ENCODE peak calls at places on chromosome 21, in nine cellular contexts. D is C1 segment of cervical spinal cord, Z is GM03348, X is A549, S is GM23338, W is MM.1S, H is HepG2, O is uterus, E is lower lobe of right lung. V is an unnamed sample.

GRCh38 chr21:45488839-45489479 is 53.3 kb downstream of the SLC19A1 start:
- DNase-seq in D (no peak), S (peak; percentile 66), H (no peak), Z (no peak), O (no peak), W (no peak), E (no peak), X (no peak), V (no peak)

GRCh38 chr21:25871566-25871965 is 136.8 kb downstream of the GABPA start:
- DNase-seq in D (no peak), O (no peak), S (peak; percentile 55), X (no peak), Z (no peak), H (no peak), E (no peak), W (no peak), V (no peak)

GRCh38 chr21:24367936-24368335 is 1239.3 kb downstream of the MRPL39 start:
- DNase-seq in X (no peak), H (no peak), D (no peak), O (no peak), S (no peak), Z (no peak), E (no peak), W (no peak), V (no peak)

GRCh38 chr21:22890656-22891055 is 1892.4 kb downstream of the NCAM2 start:
- DNase-seq in W (no peak), D (no peak), Z (no peak), X (no peak), S (no peak), E (no peak), H (no peak), O (no peak), V (no peak)

GRCh38 chr21:41751621-41752020 is 15.2 kb downstream of the RIPK4 start:
- DNase-seq in W (no peak), D (no peak), O (no peak), Z (no peak), E (peak; percentile 81), X (no peak), H (no peak), S (no peak), V (peak; percentile 64)

GRCh38 chr21:28587748-28588147 is 404.9 kb downstream of the LTN1 start:
- DNase-seq in H (no peak), X (no peak), Z (peak; percentile 42), S (no peak), E (no peak), D (no peak), W (no peak), O (no peak), V (no peak)

GRCh38 chr21:35394049-35394448 is 344.9 kb upstream of the RUNX1 start:
- DNase-seq in Z (no peak), X (no peak), S (no peak), W (no peak), D (no peak), H (no peak), O (no peak), E (no peak), V (no peak)

GRCh38 chr21:34813266-34813886 is 144.6 kb downstream of the CLIC6 start:
- DNase-seq in H (no peak), E (no peak), S (no peak), Z (no peak), X (no peak), O (no peak), W (no peak), D (no peak), V (no peak)

GRCh38 chr21:22476726-22477646 is 1478.8 kb downstream of the NCAM2 start:
- DNase-seq in Z (no peak), O (no peak), D (no peak), W (no peak), S (peak; percentile 20), E (no peak), H (no peak), X (no peak), V (no peak)

GRCh38 chr21:35508389-35508888 is 459.3 kb upstream of the RUNX1 start:
- DNase-seq in W (no peak), D (peak; percentile 52), O (peak; percentile 18), E (peak; percentile 84), S (peak; percentile 85), X (no peak), Z (no peak), H (peak; percentile 72), V (peak; percentile 20)

GRCh38 chr21:43782741-43783700 is 6.4 kb upstream of the RRP1 start:
- DNase-seq in E (no peak), S (no peak), H (peak; percentile 96), Z (no peak), O (no peak), X (no peak), W (peak; percentile 96), D (no peak), V (no peak)

GRCh38 chr21:45655071-45655470 is 11.5 kb downstream of the PCBP3 start:
- DNase-seq in X (no peak), H (no peak), W (no peak), O (no peak), S (no peak), D (no peak), Z (no peak), E (no peak), V (no peak)

GRCh38 chr21:18772404-18772803 is 368.8 kb upstream of the TMPRSS15 start:
- DNase-seq in X (no peak), W (peak; percentile 8), D (no peak), S (no peak), Z (no peak), E (no peak), H (no peak), O (no peak), V (no peak)

GRCh38 chr21:15943009-15943666 is 213.4 kb downstream of the USP25 start:
- DNase-seq in D (no peak), E (no peak), S (no peak), X (peak; percentile 3), H (peak; percentile 26), O (no peak), Z (no peak), W (no peak), V (no peak)

V was measured in small intestine.